ENCODE peak calls at places on chromosomes 11 and 22, in five cellular contexts. S is pancreas; U is HepG2; J is heart right ventricle; D is CD8-positive, alpha-beta memory T cell. C is an unnamed sample.

GRCh38 chr11:77198440-77198849 is 70.4 kb downstream of the MYO7A start:
- DNase-seq in S (no peak), U (peak; percentile 41), J (no peak), D (no peak), C (peak; percentile 59)

GRCh38 chr22:26711205-26711958 is 54.0 kb downstream of the MIAT start:
- DNase-seq in S (no peak), U (no peak), J (no peak), D (no peak), C (no peak)

GRCh38 chr11:67640021-67640757 is 626 bp upstream of the TBX10 start:
- DNase-seq in S (peak; percentile 64), U (peak; percentile 55), J (peak; percentile 50), D (peak; percentile 54), C (peak; percentile 78)

GRCh38 chr11:95465887-95466286 is 234.9 kb upstream of the SESN3 start:
- DNase-seq in S (no peak), U (no peak), J (no peak), D (no peak), C (no peak)

GRCh38 chr11:2549876-2550605 is 105.2 kb downstream of the KCNQ1 start:
- DNase-seq in S (peak; percentile 2), U (no peak), J (peak; percentile 62), D (no peak), C (peak; percentile 56)

GRCh38 chr11:119207607-119208006 is 1.5 kb downstream of the CBL start:
- DNase-seq in S (no peak), U (no peak), J (no peak), D (no peak), C (no peak)

GRCh38 chr11:66996609-66997273 is 21.6 kb downstream of the C11orf86 start:
- DNase-seq in S (no peak), U (peak; percentile 93), J (peak; percentile 29), D (no peak), C (no peak)

GRCh38 chr11:113603277-113604059 is 102.6 kb downstream of the TMPRSS5 start:
- DNase-seq in S (no peak), U (no peak), J (peak; percentile 60), D (no peak), C (no peak)

GRCh38 chr11:94926698-94927237 is 46.6 kb downstream of the CWC15 start:
- DNase-seq in S (peak; percentile 37), U (no peak), J (peak; percentile 84), D (no peak), C (peak; percentile 89)

GRCh38 chr22:37431811-37432707 is 4.8 kb upstream of the ELFN2 start:
- DNase-seq in S (no peak), U (peak; percentile 19), J (no peak), D (no peak), C (no peak)

GRCh38 chr11:3954448-3955298 is 99.2 kb downstream of the STIM1 start:
- DNase-seq in S (no peak), U (no peak), J (no peak), D (no peak), C (no peak)

GRCh38 chr11:14451825-14452224 is 47.8 kb downstream of the COPB1 start:
- DNase-seq in S (no peak), U (no peak), J (no peak), D (no peak), C (no peak)

GRCh38 chr22:22984967-22985366 is 85.4 kb upstream of the GNAZ start:
- DNase-seq in S (no peak), U (no peak), J (no peak), D (no peak), C (no peak)

GRCh38 chr22:46723882-46724281 is 14.2 kb downstream of the CERK start:
- DNase-seq in S (no peak), U (no peak), J (no peak), D (no peak), C (no peak)

GRCh38 chr22:46726986-46727317 is 11.1 kb downstream of the CERK start:
- DNase-seq in S (no peak), U (no peak), J (no peak), D (no peak), C (no peak)

GRCh38 chr22:46727813-46728364 is 10.2 kb downstream of the CERK start:
- DNase-seq in S (no peak), U (no peak), J (peak; percentile 8), D (no peak), C (no peak)

GRCh38 chr22:46726066-46726985 is 11.7 kb downstream of the CERK start:
- DNase-seq in S (peak; percentile 36), U (no peak), J (no peak), D (no peak), C (no peak)

DNA sequence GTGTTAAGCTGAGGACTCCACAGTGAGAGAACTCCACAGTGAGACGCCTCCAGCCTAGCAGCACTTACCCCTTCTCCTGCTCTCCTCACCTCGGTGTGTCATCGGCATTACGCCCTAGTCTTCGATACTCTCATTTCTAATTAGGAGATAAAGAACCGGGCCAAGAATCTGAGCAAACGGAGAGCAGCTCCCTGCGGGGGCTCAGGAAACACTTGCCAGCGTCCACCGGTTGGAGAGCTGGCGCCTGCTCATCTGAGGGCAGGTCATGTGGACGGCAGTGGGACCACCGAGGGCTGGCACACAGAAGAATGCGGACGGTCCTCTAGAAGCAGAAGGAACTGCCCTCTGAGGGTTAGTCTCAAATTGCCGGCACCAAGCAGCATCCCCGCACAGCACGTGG is 13.0 kb downstream of the CERK start:
- DNase-seq in S (no peak), U (no peak), J (no peak), D (no peak), C (no peak)
- H3K27ac ChIP-seq in S (no peak overlapping the region), U (no peak overlapping the region), J (no peak overlapping the region), D (no peak overlapping the region), C (no peak overlapping the region)

DNA sequence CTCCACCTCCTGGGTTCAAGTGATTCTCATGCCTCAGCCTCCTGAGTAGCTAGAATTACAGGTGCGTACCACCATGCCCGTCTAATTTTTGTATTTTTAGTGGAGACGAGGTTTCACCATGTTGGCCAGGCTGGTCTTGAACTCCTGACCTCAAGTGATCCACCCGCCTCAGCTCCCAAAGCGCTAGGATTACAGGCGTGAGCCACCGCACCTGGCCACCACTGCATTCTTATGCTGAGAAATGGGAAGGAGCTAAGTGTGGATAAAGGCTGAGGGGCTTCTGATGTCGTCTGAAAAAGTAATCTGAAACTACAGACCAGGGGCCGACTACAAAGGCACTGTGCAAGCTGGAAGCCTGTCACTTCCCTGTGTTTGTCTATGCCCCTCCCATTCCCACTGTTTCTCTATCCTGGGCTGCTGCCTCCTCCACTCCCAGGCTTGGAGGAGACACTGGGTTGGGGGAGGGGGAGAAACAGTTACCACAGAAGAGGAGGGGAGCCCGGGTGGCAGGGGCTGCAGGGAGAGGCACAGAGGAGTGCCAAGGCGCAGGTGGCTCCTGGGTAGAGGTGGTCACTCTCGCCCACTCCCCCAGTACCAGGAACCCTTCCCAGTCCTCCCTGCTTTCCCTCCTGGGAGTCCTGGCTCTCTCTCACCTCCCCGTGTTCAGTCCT is 2.9 kb upstream of the MTA2 start:
- DNase-seq in S (no peak), U (peak; percentile 62), J (no peak), D (no peak), C (no peak)
- H3K9me3 ChIP-seq in S (no peaks in the 10 kb centered on the region), U (no peaks in the 10 kb centered on the region), J (no peaks in the 10 kb centered on the region), D (no peaks in the 10 kb centered on the region), C (no peaks in the 10 kb centered on the region)

GRCh38 chr11:394034-394857 is at the start of gene PKP3:
- DNase-seq in S (peak; percentile 86), U (peak; percentile 37), J (peak; percentile 41), D (no peak), C (no peak)
- H3K27ac ChIP-seq in S (peak within 1 kb of the TSS; percentile 83), U (peak within 1 kb of the TSS; percentile 54), J (no peak within 1 kb of the TSS), D (peak within 1 kb of the TSS; percentile 76), C (peak within 1 kb of the TSS; percentile 92)

GRCh38 chr11:91979775-91980174 is 244.8 kb upstream of the FAT3 start:
- DNase-seq in S (no peak), U (no peak), J (no peak), D (no peak), C (no peak)
- H3K9me3 ChIP-seq in S (no peaks in the 10 kb centered on the region), U (peaks cover 66% of the 10 kb centered on the region), J (no peaks in the 10 kb centered on the region), D (no peaks in the 10 kb centered on the region), C (no peaks in the 10 kb centered on the region)

GRCh38 chr11:100777736-100778135 is 90.6 kb downstream of the ARHGAP42 start:
- DNase-seq in S (no peak), U (no peak), J (no peak), D (no peak), C (no peak)
- H3K27ac ChIP-seq in S (no peak overlapping the region), U (no peak overlapping the region), J (no peak overlapping the region), D (no peak overlapping the region), C (no peak overlapping the region)

GRCh38 chr11:70511345-70511744 is 113.0 kb downstream of the CTTN start:
- DNase-seq in S (no peak), U (no peak), J (no peak), D (no peak), C (no peak)

GRCh38 chr11:70510106-70510505 is 111.8 kb downstream of the CTTN start:
- DNase-seq in S (no peak), U (no peak), J (no peak), D (no peak), C (no peak)

GRCh38 chr11:70510571-70510970 is 112.2 kb downstream of the CTTN start:
- DNase-seq in S (no peak), U (no peak), J (no peak), D (no peak), C (no peak)

GRCh38 chr11:70509476-70509875 is 111.1 kb downstream of the CTTN start:
- DNase-seq in S (no peak), U (no peak), J (no peak), D (no peak), C (no peak)

DNA sequence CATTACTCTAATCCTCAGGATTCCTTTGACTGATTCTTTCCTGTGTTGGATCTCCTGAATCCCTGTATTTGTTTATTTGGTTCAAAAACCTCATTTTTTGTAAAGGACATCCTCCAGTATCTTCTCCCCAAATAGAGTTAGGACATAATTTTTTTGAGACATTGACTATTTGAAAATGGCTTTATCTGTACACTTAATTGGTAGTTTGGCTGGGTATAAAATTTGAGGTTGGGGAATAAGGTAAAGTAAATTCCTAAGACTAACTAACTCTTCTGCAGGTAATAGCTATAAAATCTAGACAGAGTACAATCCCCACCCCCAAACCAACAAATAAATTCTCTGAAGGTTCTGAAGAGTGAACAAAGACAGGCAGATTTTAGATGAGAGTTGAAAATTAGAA is 114.4 kb downstream of the CTTN start:
- DNase-seq in S (no peak), U (no peak), J (no peak), D (no peak), C (no peak)
- H3K9me3 ChIP-seq in S (no peaks in the 10 kb centered on the region), U (peaks cover 21% of the 10 kb centered on the region), J (peaks cover 9% of the 10 kb centered on the region), D (no peaks in the 10 kb centered on the region), C (peaks cover 17% of the 10 kb centered on the region)

DNA sequence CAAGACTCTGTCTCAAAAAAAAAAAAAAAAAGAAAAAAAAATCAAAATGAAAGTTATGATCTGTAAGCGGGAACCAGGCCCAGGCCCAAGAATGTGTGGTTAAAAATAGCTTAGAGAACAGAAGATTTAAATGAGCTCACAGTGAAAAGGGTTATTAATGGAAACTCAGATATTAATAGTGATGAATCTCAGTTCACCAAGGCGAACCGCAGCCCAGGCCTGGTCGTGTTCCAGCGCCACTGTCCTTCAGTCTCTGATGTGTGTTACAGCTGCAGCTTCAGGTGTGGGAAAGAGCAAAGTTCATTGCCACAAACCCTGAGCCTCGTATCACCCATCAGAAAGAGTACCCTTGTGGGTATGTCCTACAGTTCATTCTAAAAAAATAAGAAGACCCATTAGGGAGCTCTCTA is 107.1 kb downstream of the GAB2 start:
- DNase-seq in S (peak; percentile 10), U (peak; percentile 77), J (peak; percentile 73), D (no peak), C (no peak)
- H3K27ac ChIP-seq in S (no peak overlapping the region), U (peak overlapping the region; percentile 48), J (peak overlapping the region; percentile 43), D (no peak overlapping the region), C (peak overlapping the region; percentile 2)

C was measured in suprapubic skin.